ENCODE peak calls at places on chromosomes 1 and 21, in five cellular contexts. P, Z, S, M and W are unnamed samples.

GRCh38 chr1:201361652-201362504 is 15.6 kb downstream of the TNNT2 start:
- DNase-seq in S (no peak), P (no peak), Z (peak; percentile 19), M (peak; percentile 65), W (peak; percentile 56)

GRCh38 chr1:29532741-29533140 is 296.4 kb downstream of the PTPRU start:
- DNase-seq in P (no peak), S (no peak), M (no peak), Z (no peak), W (no peak)

GRCh38 chr1:19476440-19477190 is 8.7 kb downstream of the CAPZB start:
- DNase-seq in P (no peak), S (no peak), Z (no peak), M (no peak), W (no peak)

GRCh38 chr1:156160744-156161181 is 7.4 kb downstream of the SEMA4A start:
- DNase-seq in P (peak; percentile 42), S (peak; percentile 71), M (peak; percentile 93), Z (peak; percentile 90), W (peak; percentile 72)

GRCh38 chr1:38097256-38097655 is 50.7 kb upstream of the POU3F1 start:
- DNase-seq in M (no peak), S (no peak), Z (no peak), P (no peak), W (no peak)

GRCh38 chr1:5998906-5999301 is 6.7 kb upstream of the NPHP4 start:
- DNase-seq in Z (peak; percentile 10), P (no peak), M (peak; percentile 45), S (no peak), W (peak; percentile 30)

GRCh38 chr1:171654705-171655214 is 2.3 kb upstream of the MYOC start:
- DNase-seq in S (no peak), Z (no peak), P (no peak), M (no peak), W (no peak)

GRCh38 chr1:115665319-115665718 is 23.5 kb downstream of the VANGL1 start:
- DNase-seq in Z (no peak), M (no peak), S (no peak), P (no peak), W (peak; percentile 30)

GRCh38 chr1:221880182-221880581 is 138.3 kb upstream of the DUSP10 start:
- DNase-seq in Z (no peak), M (no peak), S (no peak), P (no peak), W (no peak)

GRCh38 chr1:107444302-107444701 is 303.5 kb downstream of the NTNG1 start:
- DNase-seq in M (no peak), S (no peak), P (no peak), Z (no peak), W (no peak)

GRCh38 chr1:6414443-6414844 is 5.3 kb downstream of the HES2 start:
- DNase-seq in Z (no peak), M (no peak), P (peak; percentile 13), S (no peak), W (no peak)

GRCh38 chr1:200038987-200039848 is 11.7 kb downstream of the NR5A2 start:
- DNase-seq in Z (no peak), P (no peak), S (no peak), M (peak; percentile 56), W (peak; percentile 73)

GRCh38 chr1:235397733-235398132 is 30.5 kb downstream of the TBCE start:
- DNase-seq in Z (no peak), S (no peak), M (no peak), P (peak; percentile 51), W (no peak)

GRCh38 chr1:91511386-91511785 is 10.7 kb downstream of the CDC7 start:
- DNase-seq in M (no peak), S (no peak), P (no peak), Z (no peak), W (no peak)

GRCh38 chr1:27772581-27772931 is 463 bp upstream of the STX12 start:
- DNase-seq in P (no peak), Z (no peak), S (no peak), M (no peak), W (no peak)

DNA sequence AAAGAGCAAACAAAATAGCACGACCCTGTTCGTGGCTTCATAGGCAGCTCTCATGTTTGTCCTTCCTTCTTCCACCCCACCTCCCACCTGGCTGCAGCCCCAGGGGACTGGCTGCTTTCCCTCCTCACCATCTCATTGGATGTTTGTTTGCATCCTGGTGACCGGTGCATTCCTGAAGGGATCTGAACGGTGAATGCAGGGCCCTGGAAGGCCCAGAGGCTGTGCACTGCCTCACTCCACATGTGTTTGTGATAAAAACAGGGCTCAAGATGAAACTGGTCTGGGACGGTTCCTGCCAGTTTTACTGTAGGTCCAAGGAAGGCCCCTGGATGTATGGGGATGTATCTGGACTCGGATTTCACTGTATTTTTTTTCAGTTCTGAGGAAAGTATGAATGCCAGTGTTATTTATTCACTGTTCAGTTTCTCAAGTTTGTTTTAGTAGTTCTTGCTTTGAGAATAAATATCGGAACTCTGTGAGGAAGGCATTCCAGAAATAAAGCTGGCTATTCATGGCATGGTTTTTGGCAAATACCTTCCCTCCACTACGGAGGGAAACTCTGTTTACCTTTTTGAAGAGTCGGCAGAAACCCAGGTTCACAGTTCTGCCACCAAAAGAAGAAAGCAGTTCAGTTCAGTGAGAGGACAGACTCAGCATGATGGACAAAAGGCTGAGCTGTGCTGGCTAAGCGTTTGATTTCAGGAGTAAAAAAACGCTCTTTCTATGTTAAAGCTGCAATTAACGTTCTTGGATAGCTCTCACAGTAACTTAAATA is 42.6 kb downstream of the CNN3 start:
- DNase-seq in P (no peak), M (no peak), Z (no peak), S (no peak), W (no peak)
- H3K4me3 ChIP-seq in P (no peak overlapping the region), M (no peak overlapping the region), Z (peak overlapping the region; percentile 26), S (peak overlapping the region; percentile 39), W (no peak overlapping the region)

GRCh38 chr1:109994654-109995053 is 10.1 kb downstream of the AHCYL1 start:
- DNase-seq in P (no peak), M (no peak), S (no peak), Z (no peak), W (no peak)

GRCh38 chr1:109995536-109995935 is 11.0 kb downstream of the AHCYL1 start:
- DNase-seq in Z (no peak), S (no peak), P (no peak), M (no peak), W (no peak)

GRCh38 chr1:109997867-109998229 is 13.3 kb downstream of the AHCYL1 start:
- DNase-seq in Z (no peak), S (no peak), P (no peak), M (no peak), W (no peak)

GRCh38 chr1:109997204-109997866 is 12.8 kb downstream of the AHCYL1 start:
- DNase-seq in S (no peak), Z (no peak), P (no peak), M (no peak), W (no peak)

GRCh38 chr1:109996476-109996875 is 11.9 kb downstream of the AHCYL1 start:
- DNase-seq in S (no peak), P (no peak), M (no peak), Z (no peak), W (no peak)
- H3K27ac ChIP-seq in S (no peak overlapping the region), P (no peak overlapping the region), M (peak overlapping the region; percentile 68), Z (no peak overlapping the region), W (no peak overlapping the region)

GRCh38 chr1:100708476-100709062 is 11.0 kb upstream of the VCAM1 start:
- DNase-seq in Z (no peak), P (no peak), S (no peak), M (no peak), W (no peak)

GRCh38 chr1:100704473-100704872 is 15.1 kb upstream of the VCAM1 start:
- DNase-seq in M (no peak), P (no peak), Z (no peak), S (no peak), W (no peak)

GRCh38 chr1:100703052-100703451 is 16.5 kb upstream of the VCAM1 start:
- DNase-seq in S (no peak), P (no peak), M (no peak), Z (no peak), W (no peak)

GRCh38 chr1:100703716-100704115 is 15.8 kb upstream of the VCAM1 start:
- DNase-seq in P (no peak), M (no peak), S (no peak), Z (no peak), W (no peak)

DNA sequence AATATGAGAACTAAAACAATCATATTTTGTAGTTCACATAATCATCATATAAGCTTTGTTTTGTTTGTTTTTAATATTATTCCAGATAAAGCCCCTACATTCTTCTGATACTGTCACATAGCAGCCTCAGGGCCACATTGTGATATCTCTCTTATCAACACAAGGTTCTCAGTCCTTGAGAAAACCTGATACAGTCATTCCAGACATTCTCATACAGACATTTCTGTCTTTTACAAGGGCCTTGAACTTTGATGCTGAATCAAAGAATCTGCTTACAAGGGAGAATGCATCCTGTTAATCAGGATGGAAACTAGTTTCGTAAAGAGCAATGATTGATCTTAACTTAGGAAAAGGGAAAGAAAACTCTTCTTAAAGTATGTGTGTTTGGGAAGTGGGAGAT is 12.7 kb upstream of the VCAM1 start:
- DNase-seq in S (no peak), M (no peak), Z (no peak), P (no peak), W (no peak)
- H3K4me3 ChIP-seq in S (no peak overlapping the region), M (no peak overlapping the region), Z (no peak overlapping the region), P (no peak overlapping the region), W (no peak overlapping the region)

GRCh38 chr21:29235714-29236197 is 63.0 kb upstream of the BACH1 start:
- DNase-seq in Z (no peak), P (no peak), M (no peak), S (no peak), W (no peak)
- H3K27ac ChIP-seq in Z (no peak overlapping the region), P (no peak overlapping the region), M (no peak overlapping the region), S (no peak overlapping the region), W (no peak overlapping the region)

DNA sequence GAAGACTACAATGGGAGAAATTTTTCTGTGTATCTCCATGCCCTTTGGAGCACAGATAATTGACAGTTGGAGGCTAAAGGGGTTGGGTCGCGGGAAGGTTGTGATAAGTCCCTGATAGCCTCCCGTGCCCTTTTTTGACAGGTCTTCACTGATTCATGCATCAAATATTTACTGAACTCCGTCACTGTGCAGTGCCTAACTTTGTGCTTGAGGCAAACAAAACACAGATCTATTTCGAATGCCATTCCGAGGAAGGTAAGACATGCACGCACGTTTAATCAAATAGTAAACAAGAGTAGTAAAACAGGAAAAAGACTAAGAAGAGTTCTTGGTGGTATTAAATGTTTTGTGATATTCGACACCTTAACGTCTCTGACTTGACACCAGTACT is 494 bp upstream of the PIP5K1A start:
- DNase-seq in S (no peak), P (no peak), M (no peak), Z (no peak), W (no peak)
- H3K4me3 ChIP-seq in S (peak overlapping the region; percentile 94), P (peak overlapping the region; percentile 97), M (peak overlapping the region; percentile 95), Z (peak overlapping the region; percentile 88), W (peak overlapping the region; percentile 75)

GRCh38 chr1:159920651-159921050 is 4.7 kb downstream of the TAGLN2 start:
- DNase-seq in P (no peak), M (no peak), S (no peak), Z (no peak), W (no peak)

GRCh38 chr1:159921251-159921650 is 4.1 kb downstream of the TAGLN2 start:
- DNase-seq in P (no peak), M (no peak), Z (no peak), S (no peak), W (no peak)

GRCh38 chr1:159922499-159923202 is 2.7 kb downstream of the TAGLN2 start:
- DNase-seq in P (no peak), Z (peak; percentile 81), M (peak; percentile 77), S (no peak), W (peak; percentile 58)

GRCh38 chr1:159923203-159924024 is 1.9 kb downstream of the TAGLN2 start:
- DNase-seq in M (peak; percentile 87), Z (peak; percentile 89), P (no peak), S (peak; percentile 80), W (peak; percentile 85)

GRCh38 chr1:159921700-159922498 is 3.4 kb downstream of the TAGLN2 start:
- DNase-seq in S (no peak), P (no peak), Z (no peak), M (no peak), W (no peak)
- H3K27ac ChIP-seq in S (peak overlapping the region; percentile 99), P (peak overlapping the region; percentile 39), Z (peak overlapping the region; percentile 98), M (peak overlapping the region; percentile 84), W (peak overlapping the region; percentile 95)

GRCh38 chr1:3170566-3171453 is 101.8 kb downstream of the PRDM16 start:
- DNase-seq in Z (peak; percentile 83), S (peak; percentile 57), M (peak; percentile 86), P (peak; percentile 2), W (peak; percentile 93)
- H3K4me3 ChIP-seq in Z (peak overlapping the region; percentile 64), S (peak overlapping the region; percentile 70), M (peak overlapping the region; percentile 59), P (peak overlapping the region; percentile 13), W (peak overlapping the region; percentile 32)